ENCODE peak calls at places on chromosomes 12 and 14, in seven cellular contexts. A is hepatic stellate cell, G is foreskin fibroblast, V is pancreas, N is IMR-90, E is cardiac muscle cell, U is SK-N-DZ. O is an unnamed sample.

GRCh38 chr14:30355431-30355913 is 203.5 kb upstream of the G2E3 start:
- DNase-seq in U (no peak), G (peak; percentile 1), A (no peak), N (no peak), V (no peak), E (peak; percentile 8), O (no peak)

GRCh38 chr14:103386632-103387329 is 1.6 kb downstream of the MARK3 start:
- DNase-seq in N (peak; percentile 35), G (no peak), A (no peak), V (no peak), E (no peak), U (no peak), O (no peak)

GRCh38 chr12:107331912-107332311 is 238.6 kb upstream of the CRY1 start:
- DNase-seq in U (no peak), E (no peak), A (no peak), N (no peak), G (no peak), V (no peak), O (no peak)

GRCh38 chr14:72350215-72350614 is 418.0 kb downstream of the RGS6 start:
- DNase-seq in U (no peak), E (no peak), V (no peak), N (no peak), G (no peak), A (no peak), O (no peak)

GRCh38 chr12:104682790-104683279 is 226.1 kb downstream of the CHST11 start:
- DNase-seq in G (no peak), U (no peak), V (no peak), N (no peak), A (no peak), E (no peak), O (no peak)

GRCh38 chr12:132356686-132357622 is 27.6 kb upstream of the GALNT9 start:
- DNase-seq in A (peak; percentile 75), N (peak; percentile 16), E (peak; percentile 86), V (no peak), G (peak; percentile 74), U (no peak), O (peak; percentile 50)

GRCh38 chr12:11657511-11657910 is 8.0 kb downstream of the ETV6 start:
- DNase-seq in V (no peak), G (peak; percentile 13), N (no peak), U (no peak), E (no peak), A (no peak), O (no peak)

GRCh38 chr14:30362369-30363218 is 196.4 kb upstream of the G2E3 start:
- DNase-seq in G (no peak), E (no peak), U (no peak), A (no peak), V (no peak), N (no peak), O (no peak)

GRCh38 chr12:122793685-122794106 is 19.3 kb downstream of the CCDC62 start:
- DNase-seq in A (peak; percentile 62), U (peak; percentile 64), G (peak; percentile 76), V (peak; percentile 25), E (peak; percentile 74), N (peak; percentile 69), O (no peak)

O was measured in HS-5.